ENCODE peak calls at places on chromosomes 6 and 20, in seven cellular contexts. B is nucleus accumbens, I is cardiac fibroblast, D is HCT116, H is neural crest cell, C is stomach, S is NCI-H2171. U is an unnamed sample.

GRCh38 chr6:135215160-135215559 is 34.1 kb downstream of the MYB start:
- DNase-seq in C (no peak), S (no peak), B (no peak), H (no peak), I (no peak), D (no peak), U (no peak)

GRCh38 chr20:14264869-14265268 is 72.5 kb downstream of the FLRT3 start:
- DNase-seq in D (no peak), I (peak), C (no peak), H (no peak), S (no peak), B (no peak), U (no peak)

GRCh38 chr20:63696311-63696627 is 183 bp upstream of the TNFRSF6B start:
- DNase-seq in I (no peak), S (no peak), H (no peak), C (no peak), B (no peak), D (peak), U (no peak)

GRCh38 chr6:167706313-167707109 is 120.2 kb upstream of the AFDN start:
- DNase-seq in C (no peak), B (no peak), D (no peak), I (no peak), S (no peak), H (no peak), U (no peak)

GRCh38 chr6:3762359-3762758 is 10.8 kb upstream of the PXDC1 start:
- DNase-seq in D (no peak), H (no peak), S (no peak), B (no peak), C (no peak), I (no peak), U (no peak)

GRCh38 chr6:14690120-14691056 is 555.5 kb upstream of the JARID2 start:
- DNase-seq in I (no peak), B (no peak), C (no peak), S (no peak), D (no peak), H (no peak), U (no peak)

GRCh38 chr20:52130406-52130805 is 61.2 kb downstream of the ZFP64 start:
- DNase-seq in B (no peak), D (no peak), S (no peak), C (no peak), I (peak), H (no peak), U (no peak)

GRCh38 chr6:21935561-21936028 is 342.0 kb downstream of the SOX4 start:
- DNase-seq in I (peak), B (peak), D (peak), C (peak), H (no peak), S (no peak), U (no peak)

GRCh38 chr6:170058878-170059485 is 231.9 kb downstream of the DLL1 start:
- DNase-seq in B (no peak), S (no peak), C (peak), I (no peak), D (no peak), H (no peak), U (no peak)

GRCh38 chr20:37565134-37565811 is 37.6 kb upstream of the BLCAP start:
- DNase-seq in H (no peak), C (no peak), D (no peak), I (no peak), B (no peak), S (peak), U (no peak)

GRCh38 chr6:109523478-109523877 is 40.5 kb upstream of the ZBTB24 start:
- DNase-seq in C (no peak), S (no peak), D (no peak), H (no peak), I (peak), B (no peak), U (no peak)

GRCh38 chr6:16564430-16564829 is 196.8 kb downstream of the ATXN1 start:
- DNase-seq in D (no peak), H (no peak), S (no peak), I (peak), B (no peak), C (no peak), U (no peak)

GRCh38 chr20:51579137-51579536 is 36.6 kb upstream of the NFATC2 start:
- DNase-seq in D (no peak), B (no peak), H (no peak), I (peak), S (no peak), C (no peak), U (no peak)

GRCh38 chr6:124792386-124792785 is 169.9 kb upstream of the RNF217 start:
- DNase-seq in D (no peak), I (no peak), C (no peak), H (no peak), B (no peak), S (no peak), U (no peak)

GRCh38 chr6:137808191-137808590 is 58.9 kb upstream of the TNFAIP3 start:
- DNase-seq in D (no peak), H (no peak), C (no peak), I (peak), S (no peak), B (no peak), U (no peak)

GRCh38 chr6:48206091-48206490 is 95.1 kb upstream of the PTCHD4 start:
- DNase-seq in B (no peak), S (no peak), C (no peak), H (no peak), D (no peak), I (no peak), U (no peak)

GRCh38 chr20:34984756-34985261 is 29.1 kb downstream of the MYH7B start:
- DNase-seq in C (no peak), I (no peak), H (no peak), D (no peak), B (no peak), S (no peak), U (no peak)

GRCh38 chr6:2959909-2960719 is 11.3 kb downstream of the SERPINB6 start:
- DNase-seq in H (no peak), S (no peak), B (no peak), D (no peak), C (no peak), I (peak), U (no peak)

GRCh38 chr20:24001901-24002405 is 13.4 kb upstream of the GGTLC1 start:
- DNase-seq in B (no peak), I (no peak), C (no peak), H (no peak), S (no peak), D (no peak), U (no peak)

GRCh38 chr6:119022796-119023195 is 55.7 kb downstream of the FAM184A start:
- DNase-seq in S (no peak), B (no peak), D (no peak), C (no peak), I (no peak), H (no peak), U (no peak)

GRCh38 chr6:30881392-30881986 is 2.8 kb upstream of the DDR1 start:
- DNase-seq in H (no peak), C (no peak), B (no peak), D (no peak), I (no peak), S (no peak), U (no peak)

GRCh38 chr6:36355819-36356218 is 19.1 kb upstream of the BNIP5 start:
- DNase-seq in I (peak), H (no peak), S (no peak), C (no peak), D (no peak), B (no peak), U (no peak)

GRCh38 chr6:37696841-37697735 is 595 bp downstream of the MDGA1 start:
- DNase-seq in I (peak), C (peak), D (no peak), S (no peak), H (peak), B (no peak), U (peak)

GRCh38 chr6:137536104-137536773 is 42.0 kb upstream of the OLIG3 start:
- DNase-seq in S (no peak), H (no peak), I (no peak), C (no peak), B (no peak), D (no peak), U (no peak)

GRCh38 chr6:39892490-39893129 is 41.7 kb downstream of the MOCS1 start:
- DNase-seq in B (peak), H (peak), I (peak), S (no peak), D (peak), C (peak), U (peak)

GRCh38 chr6:41966214-41966920 is 24.8 kb upstream of the CCND3 start:
- DNase-seq in D (no peak), I (peak), H (no peak), S (no peak), B (no peak), C (peak), U (no peak)

GRCh38 chr20:50686767-50687266 is 4.5 kb downstream of the RIPOR3 start:
- DNase-seq in I (no peak), H (no peak), B (no peak), S (no peak), C (no peak), D (no peak), U (no peak)

GRCh38 chr20:47487175-47487917 is 14.3 kb upstream of the NCOA3 start:
- DNase-seq in H (no peak), S (no peak), I (peak), D (no peak), B (no peak), C (no peak), U (no peak)

GRCh38 chr20:32792316-32792715 is 27.4 kb upstream of the MAPRE1 start:
- DNase-seq in I (no peak), C (no peak), H (peak), S (no peak), B (no peak), D (no peak), U (no peak)

GRCh38 chr6:5468586-5468985 is 207.3 kb downstream of the FARS2 start:
- DNase-seq in H (no peak), D (no peak), B (no peak), I (peak), S (no peak), C (no peak), U (no peak)

GRCh38 chr20:53162251-53162835 is 190.2 kb downstream of the TSHZ2 start:
- DNase-seq in H (peak), B (no peak), D (peak), C (no peak), I (peak), S (peak), U (no peak)

GRCh38 chr6:81049425-81050042 is 702.9 kb downstream of the TENT5A start:
- DNase-seq in S (no peak), B (no peak), H (no peak), C (no peak), D (no peak), I (peak), U (no peak)

U was measured in NCI-H446.